ENCODE peak calls at places on chromosomes 13 and 19, in seven cellular contexts. Y, V, J, E, G, P and M are unnamed samples. For H3K27me3, the result is how much of the 10 kb centered on the place peaks cover.

GRCh38 chr19:47839913-47840312 is 18.2 kb downstream of the CRX start:
- ATAC-seq in E (no peak), Y (no peak), G (no peak), V (peak), P (no peak), J (no peak), M (no peak)

GRCh38 chr19:58466089-58466759 is 656 bp upstream of the ZNF324 start:
- ATAC-seq in V (peak), G (peak), Y (peak), J (peak), P (peak), E (peak), M (peak)

GRCh38 chr13:48500652-48501197 is 32.2 kb downstream of the RCBTB2 start:
- ATAC-seq in E (peak), V (peak), G (no peak), J (peak), P (peak), Y (no peak), M (peak)

GRCh38 chr19:42185281-42185680 is 32.2 kb downstream of the DEDD2 start:
- ATAC-seq in J (peak), P (peak), Y (no peak), E (peak), G (no peak), V (no peak), M (peak)

GRCh38 chr13:39370554-39370953 is 232.4 kb downstream of the LHFPL6 start:
- ATAC-seq in E (no peak), J (peak), V (no peak), P (no peak), Y (no peak), G (no peak), M (no peak)

GRCh38 chr19:17049711-17050280 is 23.2 kb upstream of the CPAMD8 start:
- ATAC-seq in P (no peak), V (no peak), Y (no peak), G (no peak), E (no peak), J (no peak), M (no peak)

GRCh38 chr19:18385675-18386542 is at the start of gene GDF15:
- ATAC-seq in J (peak), V (peak), G (peak), Y (peak), P (peak), E (peak), M (peak)

GRCh38 chr19:21610341-21610740 is 104.9 kb downstream of the ZNF429 start:
- ATAC-seq in Y (no peak), P (no peak), G (no peak), J (no peak), V (no peak), E (no peak), M (no peak)

GRCh38 chr13:33139186-33139585 is 123.0 kb downstream of the KL start:
- ATAC-seq in E (peak), P (peak), V (no peak), J (peak), G (no peak), Y (no peak), M (peak)

DNA sequence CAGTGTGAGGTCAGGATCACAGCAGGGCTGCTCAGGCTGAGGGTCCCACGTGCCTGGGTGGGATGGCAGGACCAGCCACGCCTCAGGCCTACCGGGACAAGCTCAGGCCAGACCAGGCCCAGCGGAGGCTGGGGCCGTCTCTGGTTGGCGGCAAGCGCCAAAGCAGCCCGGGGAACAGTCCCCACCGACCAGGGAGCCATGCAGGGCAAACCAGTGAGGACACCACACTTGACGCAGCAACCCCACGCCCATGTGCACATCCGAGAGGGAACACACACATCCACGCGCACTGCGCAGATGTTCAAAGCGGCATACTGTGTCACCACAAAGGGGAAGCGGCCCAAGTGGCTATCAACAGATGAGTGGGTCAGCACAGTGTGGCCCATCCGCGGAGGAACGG is 15.2 kb downstream of the IZUMO4 start:
- ATAC-seq in V (no peak), E (no peak), G (no peak), Y (no peak), J (no peak), P (no peak), M (no peak)
- TF ChIP-seq POLR2A in V (no peak), E (no peak), G (no peak), Y (no peak), J (no peak), P (no peak), M (no peak)

DNA sequence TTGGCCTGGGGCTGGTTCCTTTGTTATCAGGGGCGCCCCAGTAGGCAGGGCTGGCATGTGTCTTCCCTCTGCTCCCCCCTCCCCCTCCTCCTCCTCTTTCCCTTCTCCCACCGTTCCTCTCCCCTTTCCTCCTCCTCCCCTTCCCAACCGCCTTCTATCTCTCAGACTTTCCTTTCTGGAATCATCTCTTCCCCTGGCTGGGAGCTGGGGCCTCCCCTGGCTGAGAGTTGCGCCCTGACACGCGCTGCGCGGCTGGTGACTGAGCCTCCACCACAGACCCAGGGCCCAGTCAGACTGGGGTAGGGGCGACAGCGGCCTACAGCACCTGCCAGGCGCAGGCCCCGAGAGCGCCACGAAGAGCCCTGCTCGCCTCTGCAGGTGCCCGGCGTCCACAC is 2.8 kb downstream of the PNMA8B start:
- ATAC-seq in Y (no peak), V (no peak), P (peak), G (no peak), J (no peak), E (no peak), M (no peak)
- H3K27me3 ChIP-seq in Y (under half), V (under half), P (under half), G (under half), J (half or more), E (under half), M (half or more)

DNA sequence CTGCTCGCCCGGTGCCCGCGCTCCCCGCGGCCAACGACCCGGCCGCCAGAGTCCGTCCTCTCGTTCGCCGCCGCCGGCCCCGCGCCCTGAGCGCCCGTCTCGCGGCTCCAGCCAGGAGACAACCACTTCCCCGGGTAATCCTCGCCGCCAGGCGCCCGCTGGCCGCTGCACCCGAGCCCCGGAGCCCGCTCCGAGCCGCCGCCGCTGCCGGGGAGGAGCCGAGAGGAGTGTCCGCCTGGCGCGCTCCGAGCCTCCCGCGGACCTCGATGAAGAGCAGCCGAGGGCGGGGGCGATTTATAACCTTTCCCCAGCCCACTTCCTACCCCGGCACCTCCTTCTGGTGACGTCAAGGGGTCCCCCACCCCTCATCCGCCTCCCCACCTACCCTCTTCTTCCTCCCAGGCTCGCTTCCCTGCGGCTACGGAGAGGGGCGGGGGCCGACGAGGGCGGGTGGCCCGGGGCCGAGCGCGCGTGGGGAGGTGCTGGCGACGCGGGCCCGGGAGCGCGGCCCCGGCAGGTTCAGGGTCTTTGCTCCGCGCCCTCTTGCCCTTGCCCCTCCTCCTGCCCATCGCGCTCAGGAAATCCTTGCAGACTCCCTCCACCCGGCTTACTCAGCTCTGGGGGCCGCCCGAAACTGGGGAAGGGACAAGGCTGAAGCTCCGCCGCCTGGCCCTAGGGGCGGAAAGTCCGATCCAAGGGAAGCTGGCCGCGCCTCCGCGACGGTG is at the start of gene FLT1:
- ATAC-seq in G (no peak), V (peak), P (peak), E (peak), Y (peak), J (peak), M (peak)
- H3K4me3 ChIP-seq in G (no peak), V (no peak), P (peak), E (peak), Y (no peak), J (peak), M (peak)

DNA sequence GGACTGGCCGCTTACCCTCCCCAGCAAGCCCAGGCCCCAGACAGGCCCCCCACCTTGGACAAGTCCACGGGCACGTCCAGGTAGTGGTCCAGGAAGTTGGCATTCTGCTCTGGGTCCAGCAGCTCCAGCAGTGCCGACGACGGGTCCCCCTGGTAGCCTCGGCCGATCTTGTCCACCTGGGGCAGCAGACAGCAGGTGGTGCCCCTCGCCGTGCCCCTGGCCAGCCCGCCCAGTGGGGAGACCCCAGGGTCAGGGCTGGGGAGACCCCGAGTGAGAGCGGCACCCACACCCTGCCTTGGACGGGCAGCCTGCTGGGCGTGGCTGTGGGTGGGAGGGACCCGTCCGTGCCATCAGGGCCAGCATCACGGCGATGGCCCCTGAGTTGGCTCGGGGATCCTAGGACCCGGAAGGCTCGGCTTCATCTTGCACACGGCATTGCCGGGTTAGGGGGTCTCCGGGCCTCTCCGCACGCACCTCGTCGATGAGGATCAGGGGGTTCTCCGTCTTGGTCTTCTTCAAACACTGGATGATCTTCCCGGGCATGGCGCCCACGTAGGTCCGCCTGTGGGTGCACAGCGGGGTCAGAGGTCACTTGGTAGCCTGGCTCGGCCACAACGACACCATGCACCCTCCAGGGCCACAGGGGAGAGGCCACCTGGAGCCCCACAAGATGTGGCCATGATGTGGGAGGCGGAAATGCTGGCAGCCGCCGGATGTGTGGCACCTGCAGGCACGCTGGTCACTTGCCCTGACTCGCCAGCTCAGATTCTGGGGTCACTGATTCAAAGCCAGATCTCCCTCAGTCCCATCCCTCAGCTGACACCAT is 6.3 kb downstream of the RPL36 start:
- ATAC-seq in G (no peak), Y (no peak), V (no peak), P (no peak), J (no peak), E (no peak), M (no peak)
- TF ChIP-seq POLR2A in G (no peak), Y (no peak), V (peak), P (no peak), J (no peak), E (no peak), M (no peak)

DNA sequence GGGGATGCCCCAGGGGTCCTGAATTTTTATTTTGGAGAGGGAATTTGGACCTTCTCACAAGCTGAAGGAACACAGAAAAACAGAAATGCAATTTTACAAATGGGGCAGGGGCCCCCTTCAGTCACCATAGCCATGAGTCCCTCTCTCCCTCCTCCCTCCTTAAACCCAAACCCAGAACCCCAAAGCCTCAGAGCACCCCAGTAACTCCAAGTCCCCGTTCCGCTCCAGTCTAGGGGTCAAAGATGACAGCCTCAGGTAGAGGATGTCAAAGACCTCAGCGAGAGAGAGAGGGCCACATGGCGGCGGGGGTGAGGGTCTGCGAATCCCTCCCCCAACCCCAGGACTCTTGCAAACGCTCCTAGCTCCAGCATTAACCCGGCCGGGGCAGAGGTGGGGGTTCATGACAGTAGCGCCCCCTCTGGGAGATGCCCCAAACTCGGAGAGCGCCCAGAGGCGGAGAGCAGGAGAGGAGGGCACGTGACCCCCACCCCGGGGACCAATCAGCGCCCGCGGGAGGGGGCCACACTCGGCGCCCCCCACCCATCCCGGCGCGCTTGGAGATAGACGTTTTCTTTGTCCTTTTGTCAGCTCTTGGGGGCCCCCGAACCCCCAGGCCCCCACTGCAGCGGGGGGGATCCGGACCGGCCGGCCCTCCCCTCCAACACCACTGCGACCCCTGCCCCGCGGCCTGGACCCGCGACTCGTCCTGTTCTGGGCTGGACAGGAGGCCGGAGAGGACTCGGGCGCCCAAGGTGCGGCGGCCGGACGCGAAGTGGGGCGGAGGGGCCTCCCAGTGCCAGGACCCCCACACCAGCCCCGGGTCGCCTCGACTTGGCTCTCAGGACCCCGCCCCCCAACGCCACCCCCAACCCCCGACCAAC is 20.8 kb upstream of the SEMA6B start:
- ATAC-seq in J (no peak), V (no peak), G (peak), Y (no peak), E (no peak), P (no peak), M (no peak)
- H3K27me3 ChIP-seq in J (under half), V (under half), G (under half), Y (under half), E (under half), P (under half), M (half or more)

GRCh38 chr19:3984584-3984907 is 717 bp downstream of the EEF2 start:
- ATAC-seq in V (no peak), E (peak), P (no peak), J (no peak), Y (peak), G (no peak), M (peak)

GRCh38 chr19:3984908-3985642 is at the start of gene EEF2:
- ATAC-seq in Y (peak), V (peak), J (peak), G (peak), E (peak), P (peak), M (peak)

GRCh38 chr19:3985643-3986259 is 488 bp upstream of the EEF2 start:
- ATAC-seq in G (no peak), V (no peak), E (no peak), P (no peak), J (no peak), Y (no peak), M (peak)

GRCh38 chr19:3987619-3988371 is 2.5 kb upstream of the EEF2 start:
- ATAC-seq in Y (peak), G (peak), J (peak), E (peak), V (no peak), P (peak), M (no peak)

DNA sequence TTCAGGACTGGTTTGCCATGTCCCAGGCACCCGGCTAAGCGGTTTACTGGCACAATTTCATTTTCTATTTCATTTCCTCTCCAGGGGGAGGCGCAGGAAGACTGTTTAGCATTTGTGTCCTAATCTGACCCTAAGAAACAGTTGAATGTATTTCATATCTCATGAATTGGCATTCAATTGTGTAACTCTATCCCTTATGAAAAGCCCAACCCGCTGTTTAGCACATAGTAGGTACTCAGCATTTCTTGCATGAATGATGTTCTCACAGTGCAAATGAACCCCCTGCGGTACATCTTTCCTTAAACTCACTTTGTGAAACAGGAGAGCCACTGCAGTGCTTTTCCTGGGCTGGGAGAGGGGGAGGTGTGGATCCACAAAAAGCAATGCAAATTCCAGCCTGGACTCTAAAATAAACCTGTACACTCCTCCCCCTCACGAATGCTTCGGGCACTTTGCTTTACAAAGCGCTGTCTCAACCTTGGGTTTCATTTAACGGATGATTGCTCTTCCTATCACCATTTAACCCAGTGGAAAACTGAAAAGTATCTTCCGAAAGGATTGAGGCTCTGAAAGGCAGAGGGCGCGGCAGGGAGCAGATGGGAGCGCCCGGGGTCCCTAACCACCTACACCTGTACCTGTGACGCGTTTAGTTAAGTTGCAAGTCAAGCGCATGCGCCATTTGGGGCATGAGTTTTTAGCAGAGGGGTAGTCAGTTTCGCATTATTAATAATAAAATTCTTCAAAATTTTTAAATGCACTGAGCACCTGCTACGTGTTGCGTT is 1.2 kb upstream of the EEF2 start:
- ATAC-seq in E (peak), J (peak), P (peak), G (peak), Y (peak), V (peak), M (peak)
- H3K4me3 ChIP-seq in E (peak), J (no peak), P (peak), G (peak), Y (no peak), V (peak), M (no peak)

DNA sequence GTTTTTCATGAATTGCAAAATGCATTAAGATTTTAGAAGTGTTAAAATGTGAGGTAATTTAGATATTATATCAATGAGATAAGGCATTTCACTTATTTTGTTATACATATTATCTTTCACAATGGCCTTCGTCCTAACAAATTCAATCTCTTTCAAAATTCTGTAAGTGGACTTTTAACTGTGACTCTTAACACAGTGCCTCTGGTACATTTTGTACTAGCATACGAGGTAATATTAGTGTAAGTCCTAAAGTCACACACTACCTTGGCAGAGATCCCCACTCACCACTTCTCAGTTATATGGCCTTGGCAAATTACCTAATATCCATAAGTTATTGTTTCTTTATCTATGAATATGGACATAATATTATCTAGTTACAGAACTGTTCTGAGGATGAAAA is 101.3 kb upstream of the SLITRK6 start:
- ATAC-seq in E (peak), P (no peak), G (no peak), Y (no peak), V (no peak), J (no peak), M (no peak)
- TF ChIP-seq POLR2A in E (no peak), P (no peak), G (no peak), Y (no peak), V (no peak), J (no peak), M (no peak)